ENCODE peak calls at places on chromosomes 3 and 15, in nine cellular contexts. T, P, V, A, I, H, R, W and O are unnamed samples.

GRCh38 chr3:51712963-51713362 is 6.1 kb downstream of the GRM2 start:
- DNase-seq in H (no peak), A (no peak), V (no peak), T (peak), W (no peak), R (no peak), I (no peak), P (no peak), O (no peak)

GRCh38 chr3:126714921-126715320 is 10.9 kb downstream of the CHCHD6 start:
- DNase-seq in W (no peak), T (no peak), I (no peak), V (no peak), R (no peak), H (no peak), A (no peak), P (no peak), O (no peak)

GRCh38 chr15:65354835-65355172 is 23.0 kb downstream of the IGDCC3 start:
- DNase-seq in P (no peak), T (no peak), R (no peak), V (no peak), H (no peak), A (no peak), I (no peak), W (no peak), O (no peak)

GRCh38 chr15:38613085-38613484 is 48.5 kb upstream of the RASGRP1 start:
- DNase-seq in H (no peak), R (no peak), V (no peak), P (no peak), W (no peak), T (no peak), A (no peak), I (no peak), O (no peak)

GRCh38 chr15:85800460-85801123 is 5.9 kb upstream of the KLHL25 start:
- DNase-seq in V (no peak), P (no peak), R (peak), H (peak), T (no peak), A (no peak), I (no peak), W (no peak), O (no peak)

GRCh38 chr3:5278666-5279065 is 91.2 kb downstream of the EDEM1 start:
- DNase-seq in V (no peak), T (no peak), A (no peak), W (no peak), H (no peak), I (no peak), P (no peak), R (no peak), O (no peak)

GRCh38 chr3:121661376-121661775 is 673 bp upstream of the HCLS1 start:
- DNase-seq in R (no peak), A (no peak), P (no peak), V (no peak), T (no peak), I (peak), W (no peak), H (no peak), O (no peak)

GRCh38 chr3:98901032-98901464 is 447 bp downstream of the DCBLD2 start:
- DNase-seq in V (peak), P (peak), W (no peak), T (no peak), H (peak), A (no peak), R (no peak), I (no peak), O (no peak)

GRCh38 chr3:116777181-116777840 is 67.7 kb downstream of the TUSC7 start:
- DNase-seq in P (no peak), V (no peak), W (no peak), A (no peak), R (no peak), I (no peak), H (no peak), T (no peak), O (no peak)

GRCh38 chr15:62135532-62136134 is 29.5 kb downstream of the C2CD4B start:
- DNase-seq in W (no peak), R (no peak), H (peak), A (no peak), P (no peak), I (no peak), T (no peak), V (no peak), O (no peak)

GRCh38 chr3:78178740-78179139 is 1138.8 kb downstream of the ROBO2 start:
- DNase-seq in V (no peak), T (no peak), I (no peak), H (no peak), R (no peak), P (no peak), A (peak), W (no peak), O (no peak)

GRCh38 chr3:133181364-133182254 is 143.4 kb downstream of the TMEM108 start:
- DNase-seq in I (no peak), P (no peak), T (no peak), A (no peak), H (no peak), V (no peak), W (no peak), R (no peak), O (no peak)

GRCh38 chr3:65130782-65131181 is 443.0 kb upstream of the ADAMTS9 start:
- DNase-seq in R (no peak), W (no peak), P (no peak), A (no peak), V (no peak), T (no peak), H (no peak), I (no peak), O (no peak)